ENCODE peak calls at places on chromosomes 11 and 22, in seven cellular contexts. One of them, this sample, is unnamed.

GRCh38 chr11:92415246-92415645 is 190.6 kb downstream of the FAT3 start:
- DNase-seq in stimulated activated CD4-positive, alpha-beta T cell treated with anti-CD3 and anti-CD28 coated beads, TNF-alpha, amount 100 ng/mL, for 4 hours: no peak
- DNase-seq in activated CD4-positive, alpha-beta T cell treated with anti-CD3 and anti-CD28 coated beads for 4 hours: no peak
- DNase-seq in WERI-Rb-1: no peak
- DNase-seq in GM10248: no peak
- DNase-seq in CD8-positive, alpha-beta memory T cell: no peak
- DNase-seq in NCI-H2081: no peak
- DNase-seq in this sample: no peak

GRCh38 chr22:27769012-27769411 is 32.5 kb downstream of the MN1 start:
- DNase-seq in WERI-Rb-1: no peak
- DNase-seq in NCI-H2081: no peak
- DNase-seq in GM10248: no peak
- DNase-seq in stimulated activated CD4-positive, alpha-beta T cell treated with anti-CD3 and anti-CD28 coated beads, TNF-alpha, amount 100 ng/mL, for 4 hours: no peak
- DNase-seq in CD8-positive, alpha-beta memory T cell: no peak
- DNase-seq in activated CD4-positive, alpha-beta T cell treated with anti-CD3 and anti-CD28 coated beads for 4 hours: no peak
- DNase-seq in this sample: no peak

GRCh38 chr11:11513438-11513837 is 108.4 kb downstream of the GALNT18 start:
- DNase-seq in CD8-positive, alpha-beta memory T cell: no peak
- DNase-seq in GM10248: no peak
- DNase-seq in activated CD4-positive, alpha-beta T cell treated with anti-CD3 and anti-CD28 coated beads for 4 hours: no peak
- DNase-seq in stimulated activated CD4-positive, alpha-beta T cell treated with anti-CD3 and anti-CD28 coated beads, TNF-alpha, amount 100 ng/mL, for 4 hours: no peak
- DNase-seq in WERI-Rb-1: no peak
- DNase-seq in NCI-H2081: no peak
- DNase-seq in this sample: no peak

GRCh38 chr11:76391039-76391438 is 9.9 kb downstream of the GVQW3 start:
- DNase-seq in activated CD4-positive, alpha-beta T cell treated with anti-CD3 and anti-CD28 coated beads for 4 hours: no peak
- DNase-seq in GM10248: no peak
- DNase-seq in NCI-H2081: peak; percentile 51
- DNase-seq in WERI-Rb-1: no peak
- DNase-seq in stimulated activated CD4-positive, alpha-beta T cell treated with anti-CD3 and anti-CD28 coated beads, TNF-alpha, amount 100 ng/mL, for 4 hours: no peak
- DNase-seq in CD8-positive, alpha-beta memory T cell: no peak
- DNase-seq in this sample: no peak

GRCh38 chr11:112255075-112255739 is 5.5 kb downstream of the PLET1 start:
- DNase-seq in stimulated activated CD4-positive, alpha-beta T cell treated with anti-CD3 and anti-CD28 coated beads, TNF-alpha, amount 100 ng/mL, for 4 hours: no peak
- DNase-seq in CD8-positive, alpha-beta memory T cell: no peak
- DNase-seq in activated CD4-positive, alpha-beta T cell treated with anti-CD3 and anti-CD28 coated beads for 4 hours: no peak
- DNase-seq in NCI-H2081: peak; percentile 10
- DNase-seq in GM10248: no peak
- DNase-seq in WERI-Rb-1: peak; percentile 32
- DNase-seq in this sample: no peak

GRCh38 chr22:48889887-48890692 is 937.6 kb downstream of the BRD1 start:
- DNase-seq in activated CD4-positive, alpha-beta T cell treated with anti-CD3 and anti-CD28 coated beads for 4 hours: no peak
- DNase-seq in CD8-positive, alpha-beta memory T cell: no peak
- DNase-seq in stimulated activated CD4-positive, alpha-beta T cell treated with anti-CD3 and anti-CD28 coated beads, TNF-alpha, amount 100 ng/mL, for 4 hours: no peak
- DNase-seq in GM10248: no peak
- DNase-seq in WERI-Rb-1: no peak
- DNase-seq in NCI-H2081: no peak
- DNase-seq in this sample: no peak

GRCh38 chr22:36395922-36396321 is 8.2 kb upstream of the MYH9 start:
- DNase-seq in NCI-H2081: no peak
- DNase-seq in GM10248: no peak
- DNase-seq in stimulated activated CD4-positive, alpha-beta T cell treated with anti-CD3 and anti-CD28 coated beads, TNF-alpha, amount 100 ng/mL, for 4 hours: no peak
- DNase-seq in activated CD4-positive, alpha-beta T cell treated with anti-CD3 and anti-CD28 coated beads for 4 hours: no peak
- DNase-seq in WERI-Rb-1: no peak
- DNase-seq in CD8-positive, alpha-beta memory T cell: no peak
- DNase-seq in this sample: no peak

GRCh38 chr11:123798513-123799252 is 7.5 kb downstream of the OR6M1 start:
- DNase-seq in activated CD4-positive, alpha-beta T cell treated with anti-CD3 and anti-CD28 coated beads for 4 hours: no peak
- DNase-seq in GM10248: no peak
- DNase-seq in WERI-Rb-1: no peak
- DNase-seq in NCI-H2081: no peak
- DNase-seq in CD8-positive, alpha-beta memory T cell: no peak
- DNase-seq in stimulated activated CD4-positive, alpha-beta T cell treated with anti-CD3 and anti-CD28 coated beads, TNF-alpha, amount 100 ng/mL, for 4 hours: no peak
- DNase-seq in this sample: no peak

GRCh38 chr11:85098996-85099395 is 528.1 kb downstream of the DLG2 start:
- DNase-seq in WERI-Rb-1: no peak
- DNase-seq in activated CD4-positive, alpha-beta T cell treated with anti-CD3 and anti-CD28 coated beads for 4 hours: no peak
- DNase-seq in GM10248: no peak
- DNase-seq in stimulated activated CD4-positive, alpha-beta T cell treated with anti-CD3 and anti-CD28 coated beads, TNF-alpha, amount 100 ng/mL, for 4 hours: no peak
- DNase-seq in CD8-positive, alpha-beta memory T cell: no peak
- DNase-seq in NCI-H2081: no peak
- DNase-seq in this sample: no peak

GRCh38 chr11:121466063-121466794 is 13.5 kb upstream of the SORL1-AS1 start:
- DNase-seq in GM10248: no peak
- DNase-seq in CD8-positive, alpha-beta memory T cell: no peak
- DNase-seq in activated CD4-positive, alpha-beta T cell treated with anti-CD3 and anti-CD28 coated beads for 4 hours: peak; percentile 51
- DNase-seq in WERI-Rb-1: peak; percentile 90
- DNase-seq in NCI-H2081: peak; percentile 51
- DNase-seq in stimulated activated CD4-positive, alpha-beta T cell treated with anti-CD3 and anti-CD28 coated beads, TNF-alpha, amount 100 ng/mL, for 4 hours: no peak
- DNase-seq in this sample: no peak

GRCh38 chr22:20015971-20016733 is 471 bp downstream of the ARVCF start:
- DNase-seq in stimulated activated CD4-positive, alpha-beta T cell treated with anti-CD3 and anti-CD28 coated beads, TNF-alpha, amount 100 ng/mL, for 4 hours: peak; percentile 29
- DNase-seq in GM10248: no peak
- DNase-seq in activated CD4-positive, alpha-beta T cell treated with anti-CD3 and anti-CD28 coated beads for 4 hours: peak; percentile 17
- DNase-seq in CD8-positive, alpha-beta memory T cell: no peak
- DNase-seq in WERI-Rb-1: peak; percentile 67
- DNase-seq in NCI-H2081: no peak
- DNase-seq in this sample: no peak

GRCh38 chr11:16278986-16279385 is 77.4 kb downstream of the SOX6 start:
- DNase-seq in NCI-H2081: no peak
- DNase-seq in CD8-positive, alpha-beta memory T cell: no peak
- DNase-seq in stimulated activated CD4-positive, alpha-beta T cell treated with anti-CD3 and anti-CD28 coated beads, TNF-alpha, amount 100 ng/mL, for 4 hours: no peak
- DNase-seq in activated CD4-positive, alpha-beta T cell treated with anti-CD3 and anti-CD28 coated beads for 4 hours: no peak
- DNase-seq in WERI-Rb-1: no peak
- DNase-seq in GM10248: no peak
- DNase-seq in this sample: no peak

GRCh38 chr11:96332236-96332761 is 10.7 kb downstream of the MAML2 start:
- DNase-seq in WERI-Rb-1: no peak
- DNase-seq in stimulated activated CD4-positive, alpha-beta T cell treated with anti-CD3 and anti-CD28 coated beads, TNF-alpha, amount 100 ng/mL, for 4 hours: no peak
- DNase-seq in GM10248: no peak
- DNase-seq in NCI-H2081: no peak
- DNase-seq in activated CD4-positive, alpha-beta T cell treated with anti-CD3 and anti-CD28 coated beads for 4 hours: no peak
- DNase-seq in CD8-positive, alpha-beta memory T cell: no peak
- DNase-seq in this sample: no peak

GRCh38 chr11:112227002-112227401 is 774 bp downstream of the PTS start:
- DNase-seq in CD8-positive, alpha-beta memory T cell: no peak
- DNase-seq in GM10248: no peak
- DNase-seq in activated CD4-positive, alpha-beta T cell treated with anti-CD3 and anti-CD28 coated beads for 4 hours: no peak
- DNase-seq in NCI-H2081: no peak
- DNase-seq in WERI-Rb-1: no peak
- DNase-seq in stimulated activated CD4-positive, alpha-beta T cell treated with anti-CD3 and anti-CD28 coated beads, TNF-alpha, amount 100 ng/mL, for 4 hours: no peak
- DNase-seq in this sample: no peak

GRCh38 chr22:38564669-38565068 is 5.3 kb downstream of the DMC1 start:
- DNase-seq in WERI-Rb-1: no peak
- DNase-seq in GM10248: no peak
- DNase-seq in activated CD4-positive, alpha-beta T cell treated with anti-CD3 and anti-CD28 coated beads for 4 hours: no peak
- DNase-seq in NCI-H2081: no peak
- DNase-seq in CD8-positive, alpha-beta memory T cell: no peak
- DNase-seq in stimulated activated CD4-positive, alpha-beta T cell treated with anti-CD3 and anti-CD28 coated beads, TNF-alpha, amount 100 ng/mL, for 4 hours: no peak
- DNase-seq in this sample: no peak

GRCh38 chr11:103676413-103676812 is 360.0 kb upstream of the DDI1 start:
- DNase-seq in GM10248: no peak
- DNase-seq in NCI-H2081: no peak
- DNase-seq in activated CD4-positive, alpha-beta T cell treated with anti-CD3 and anti-CD28 coated beads for 4 hours: no peak
- DNase-seq in CD8-positive, alpha-beta memory T cell: no peak
- DNase-seq in stimulated activated CD4-positive, alpha-beta T cell treated with anti-CD3 and anti-CD28 coated beads, TNF-alpha, amount 100 ng/mL, for 4 hours: no peak
- DNase-seq in WERI-Rb-1: no peak
- DNase-seq in this sample: no peak

GRCh38 chr11:91664521-91664920 is 560.1 kb upstream of the FAT3 start:
- DNase-seq in NCI-H2081: no peak
- DNase-seq in GM10248: no peak
- DNase-seq in WERI-Rb-1: no peak
- DNase-seq in CD8-positive, alpha-beta memory T cell: no peak
- DNase-seq in activated CD4-positive, alpha-beta T cell treated with anti-CD3 and anti-CD28 coated beads for 4 hours: no peak
- DNase-seq in stimulated activated CD4-positive, alpha-beta T cell treated with anti-CD3 and anti-CD28 coated beads, TNF-alpha, amount 100 ng/mL, for 4 hours: no peak
- DNase-seq in this sample: no peak

GRCh38 chr22:37199839-37200161 is 11.8 kb upstream of the C1QTNF6 start:
- DNase-seq in NCI-H2081: no peak
- DNase-seq in WERI-Rb-1: no peak
- DNase-seq in activated CD4-positive, alpha-beta T cell treated with anti-CD3 and anti-CD28 coated beads for 4 hours: no peak
- DNase-seq in stimulated activated CD4-positive, alpha-beta T cell treated with anti-CD3 and anti-CD28 coated beads, TNF-alpha, amount 100 ng/mL, for 4 hours: no peak
- DNase-seq in GM10248: no peak
- DNase-seq in CD8-positive, alpha-beta memory T cell: no peak
- DNase-seq in this sample: no peak

GRCh38 chr11:78676026-78676557 is 101.4 kb upstream of the NARS2 start:
- DNase-seq in activated CD4-positive, alpha-beta T cell treated with anti-CD3 and anti-CD28 coated beads for 4 hours: no peak
- DNase-seq in WERI-Rb-1: no peak
- DNase-seq in NCI-H2081: no peak
- DNase-seq in GM10248: no peak
- DNase-seq in stimulated activated CD4-positive, alpha-beta T cell treated with anti-CD3 and anti-CD28 coated beads, TNF-alpha, amount 100 ng/mL, for 4 hours: no peak
- DNase-seq in CD8-positive, alpha-beta memory T cell: no peak
- DNase-seq in this sample: no peak

GRCh38 chr22:29820941-29821789 is 16.9 kb downstream of the ASCC2 start:
- DNase-seq in NCI-H2081: no peak
- DNase-seq in activated CD4-positive, alpha-beta T cell treated with anti-CD3 and anti-CD28 coated beads for 4 hours: peak; percentile 5
- DNase-seq in GM10248: peak; percentile 78
- DNase-seq in CD8-positive, alpha-beta memory T cell: no peak
- DNase-seq in WERI-Rb-1: no peak
- DNase-seq in stimulated activated CD4-positive, alpha-beta T cell treated with anti-CD3 and anti-CD28 coated beads, TNF-alpha, amount 100 ng/mL, for 4 hours: no peak
- DNase-seq in this sample: no peak

GRCh38 chr11:63961608-63962412 is 12.6 kb upstream of the COX8A start:
- DNase-seq in NCI-H2081: no peak
- DNase-seq in GM10248: no peak
- DNase-seq in WERI-Rb-1: no peak
- DNase-seq in stimulated activated CD4-positive, alpha-beta T cell treated with anti-CD3 and anti-CD28 coated beads, TNF-alpha, amount 100 ng/mL, for 4 hours: no peak
- DNase-seq in activated CD4-positive, alpha-beta T cell treated with anti-CD3 and anti-CD28 coated beads for 4 hours: no peak
- DNase-seq in CD8-positive, alpha-beta memory T cell: peak; percentile 28
- DNase-seq in this sample: no peak

GRCh38 chr11:64854534-64855502 is 10.4 kb upstream of the CDC42BPG start:
- DNase-seq in CD8-positive, alpha-beta memory T cell: no peak
- DNase-seq in WERI-Rb-1: no peak
- DNase-seq in NCI-H2081: no peak
- DNase-seq in GM10248: no peak
- DNase-seq in stimulated activated CD4-positive, alpha-beta T cell treated with anti-CD3 and anti-CD28 coated beads, TNF-alpha, amount 100 ng/mL, for 4 hours: no peak
- DNase-seq in activated CD4-positive, alpha-beta T cell treated with anti-CD3 and anti-CD28 coated beads for 4 hours: peak; percentile 66
- DNase-seq in this sample: no peak

GRCh38 chr11:44619931-44620725 is 54.7 kb downstream of the CD82 start:
- DNase-seq in activated CD4-positive, alpha-beta T cell treated with anti-CD3 and anti-CD28 coated beads for 4 hours: no peak
- DNase-seq in stimulated activated CD4-positive, alpha-beta T cell treated with anti-CD3 and anti-CD28 coated beads, TNF-alpha, amount 100 ng/mL, for 4 hours: no peak
- DNase-seq in NCI-H2081: no peak
- DNase-seq in WERI-Rb-1: peak; percentile 25
- DNase-seq in CD8-positive, alpha-beta memory T cell: no peak
- DNase-seq in GM10248: no peak
- DNase-seq in this sample: no peak

GRCh38 chr11:44894217-44894617 is 56.5 kb downstream of the TP53I11 start:
- DNase-seq in CD8-positive, alpha-beta memory T cell: peak; percentile 54
- DNase-seq in GM10248: peak; percentile 78
- DNase-seq in stimulated activated CD4-positive, alpha-beta T cell treated with anti-CD3 and anti-CD28 coated beads, TNF-alpha, amount 100 ng/mL, for 4 hours: peak; percentile 40
- DNase-seq in activated CD4-positive, alpha-beta T cell treated with anti-CD3 and anti-CD28 coated beads for 4 hours: peak; percentile 57
- DNase-seq in NCI-H2081: peak; percentile 87
- DNase-seq in WERI-Rb-1: peak; percentile 99
- DNase-seq in this sample: peak; percentile 79

GRCh38 chr11:65026810-65027209 is 429 bp upstream of the SNX15 start:
- DNase-seq in CD8-positive, alpha-beta memory T cell: no peak
- DNase-seq in NCI-H2081: no peak
- DNase-seq in WERI-Rb-1: no peak
- DNase-seq in stimulated activated CD4-positive, alpha-beta T cell treated with anti-CD3 and anti-CD28 coated beads, TNF-alpha, amount 100 ng/mL, for 4 hours: no peak
- DNase-seq in activated CD4-positive, alpha-beta T cell treated with anti-CD3 and anti-CD28 coated beads for 4 hours: no peak
- DNase-seq in GM10248: no peak
- DNase-seq in this sample: no peak

GRCh38 chr11:44659641-44660040 is 67.1 kb upstream of the TSPAN18 start:
- DNase-seq in NCI-H2081: no peak
- DNase-seq in WERI-Rb-1: no peak
- DNase-seq in GM10248: no peak
- DNase-seq in CD8-positive, alpha-beta memory T cell: no peak
- DNase-seq in activated CD4-positive, alpha-beta T cell treated with anti-CD3 and anti-CD28 coated beads for 4 hours: no peak
- DNase-seq in stimulated activated CD4-positive, alpha-beta T cell treated with anti-CD3 and anti-CD28 coated beads, TNF-alpha, amount 100 ng/mL, for 4 hours: no peak
- DNase-seq in this sample: no peak

GRCh38 chr22:32281092-32281491 is 25.9 kb upstream of the SLC5A4 start:
- DNase-seq in stimulated activated CD4-positive, alpha-beta T cell treated with anti-CD3 and anti-CD28 coated beads, TNF-alpha, amount 100 ng/mL, for 4 hours: no peak
- DNase-seq in WERI-Rb-1: no peak
- DNase-seq in NCI-H2081: no peak
- DNase-seq in activated CD4-positive, alpha-beta T cell treated with anti-CD3 and anti-CD28 coated beads for 4 hours: no peak
- DNase-seq in GM10248: no peak
- DNase-seq in CD8-positive, alpha-beta memory T cell: no peak
- DNase-seq in this sample: no peak

GRCh38 chr11:47924184-47924671 is 56.1 kb upstream of the PTPRJ start:
- DNase-seq in activated CD4-positive, alpha-beta T cell treated with anti-CD3 and anti-CD28 coated beads for 4 hours: no peak
- DNase-seq in NCI-H2081: no peak
- DNase-seq in CD8-positive, alpha-beta memory T cell: no peak
- DNase-seq in GM10248: no peak
- DNase-seq in WERI-Rb-1: no peak
- DNase-seq in stimulated activated CD4-positive, alpha-beta T cell treated with anti-CD3 and anti-CD28 coated beads, TNF-alpha, amount 100 ng/mL, for 4 hours: no peak
- DNase-seq in this sample: no peak

GRCh38 chr11:61293869-61294716 is 1.0 kb downstream of the VWCE start:
- DNase-seq in stimulated activated CD4-positive, alpha-beta T cell treated with anti-CD3 and anti-CD28 coated beads, TNF-alpha, amount 100 ng/mL, for 4 hours: peak; percentile 46
- DNase-seq in activated CD4-positive, alpha-beta T cell treated with anti-CD3 and anti-CD28 coated beads for 4 hours: peak; percentile 8
- DNase-seq in NCI-H2081: peak; percentile 58
- DNase-seq in WERI-Rb-1: peak; percentile 60
- DNase-seq in GM10248: peak; percentile 72
- DNase-seq in CD8-positive, alpha-beta memory T cell: peak; percentile 2
- DNase-seq in this sample: peak; percentile 67

GRCh38 chr11:43918662-43919061 is 23.8 kb upstream of the C11orf96 start:
- DNase-seq in CD8-positive, alpha-beta memory T cell: no peak
- DNase-seq in activated CD4-positive, alpha-beta T cell treated with anti-CD3 and anti-CD28 coated beads for 4 hours: no peak
- DNase-seq in NCI-H2081: no peak
- DNase-seq in stimulated activated CD4-positive, alpha-beta T cell treated with anti-CD3 and anti-CD28 coated beads, TNF-alpha, amount 100 ng/mL, for 4 hours: no peak
- DNase-seq in WERI-Rb-1: no peak
- DNase-seq in GM10248: no peak
- DNase-seq in this sample: no peak

GRCh38 chr22:21707677-21708076 is 27.9 kb downstream of the YPEL1 start:
- DNase-seq in CD8-positive, alpha-beta memory T cell: no peak
- DNase-seq in stimulated activated CD4-positive, alpha-beta T cell treated with anti-CD3 and anti-CD28 coated beads, TNF-alpha, amount 100 ng/mL, for 4 hours: no peak
- DNase-seq in activated CD4-positive, alpha-beta T cell treated with anti-CD3 and anti-CD28 coated beads for 4 hours: no peak
- DNase-seq in NCI-H2081: no peak
- DNase-seq in WERI-Rb-1: peak; percentile 71
- DNase-seq in GM10248: no peak
- DNase-seq in this sample: no peak

GRCh38 chr22:36333632-36334031 is 54.1 kb downstream of the MYH9 start:
- DNase-seq in activated CD4-positive, alpha-beta T cell treated with anti-CD3 and anti-CD28 coated beads for 4 hours: no peak
- DNase-seq in GM10248: no peak
- DNase-seq in WERI-Rb-1: no peak
- DNase-seq in NCI-H2081: no peak
- DNase-seq in CD8-positive, alpha-beta memory T cell: no peak
- DNase-seq in stimulated activated CD4-positive, alpha-beta T cell treated with anti-CD3 and anti-CD28 coated beads, TNF-alpha, amount 100 ng/mL, for 4 hours: no peak
- DNase-seq in this sample: no peak

GRCh38 chr11:7272373-7272772 is 20.7 kb downstream of the SYT9 start:
- DNase-seq in GM10248: no peak
- DNase-seq in NCI-H2081: no peak
- DNase-seq in stimulated activated CD4-positive, alpha-beta T cell treated with anti-CD3 and anti-CD28 coated beads, TNF-alpha, amount 100 ng/mL, for 4 hours: no peak
- DNase-seq in CD8-positive, alpha-beta memory T cell: no peak
- DNase-seq in activated CD4-positive, alpha-beta T cell treated with anti-CD3 and anti-CD28 coated beads for 4 hours: no peak
- DNase-seq in WERI-Rb-1: no peak
- DNase-seq in this sample: no peak

GRCh38 chr11:12469451-12469850 is 92.1 kb downstream of the PARVA start:
- DNase-seq in activated CD4-positive, alpha-beta T cell treated with anti-CD3 and anti-CD28 coated beads for 4 hours: no peak
- DNase-seq in stimulated activated CD4-positive, alpha-beta T cell treated with anti-CD3 and anti-CD28 coated beads, TNF-alpha, amount 100 ng/mL, for 4 hours: no peak
- DNase-seq in GM10248: no peak
- DNase-seq in NCI-H2081: no peak
- DNase-seq in WERI-Rb-1: no peak
- DNase-seq in CD8-positive, alpha-beta memory T cell: no peak
- DNase-seq in this sample: no peak

GRCh38 chr11:119403021-119403420 is 20.0 kb downstream of the THY1 start:
- DNase-seq in WERI-Rb-1: no peak
- DNase-seq in NCI-H2081: no peak
- DNase-seq in GM10248: no peak
- DNase-seq in CD8-positive, alpha-beta memory T cell: no peak
- DNase-seq in stimulated activated CD4-positive, alpha-beta T cell treated with anti-CD3 and anti-CD28 coated beads, TNF-alpha, amount 100 ng/mL, for 4 hours: no peak
- DNase-seq in activated CD4-positive, alpha-beta T cell treated with anti-CD3 and anti-CD28 coated beads for 4 hours: no peak
- DNase-seq in this sample: no peak

This sample was measured in GM12891.